ENCODE peak calls at places on chromosomes 2 and 18, in nine cellular contexts. S is fibroblast of pulmonary artery; H is AG04450; V is astrocyte; A is upper lobe of right lung; Y is CD4-positive, alpha-beta T cell; Q is WTC11; X is astrocyte of the cerebellum; B is uterus. T is an unnamed sample.

GRCh38 chr2:173676647-173677046 is 288.5 kb downstream of the SP3 start:
- DNase-seq in A (no peak), H (no peak), V (no peak), S (peak; percentile 43), X (no peak), Y (no peak), B (no peak), Q (no peak), T (no peak)

GRCh38 chr2:160752475-160753330 is 259.1 kb upstream of the RBMS1 start:
- DNase-seq in X (no peak), B (no peak), Q (peak; percentile 21), Y (no peak), H (no peak), V (peak; percentile 63), S (peak; percentile 50), A (no peak), T (no peak)

GRCh38 chr2:70046534-70046933 is 40.7 kb upstream of the PCBP1 start:
- DNase-seq in A (no peak), Y (no peak), S (no peak), Q (no peak), X (no peak), V (no peak), H (no peak), B (no peak), T (no peak)

GRCh38 chr2:149765003-149765402 is 177.4 kb upstream of the MMADHC start:
- DNase-seq in X (no peak), Q (no peak), B (no peak), V (no peak), H (no peak), A (no peak), Y (no peak), S (no peak), T (no peak)

GRCh38 chr2:132416996-132417395 is 391 bp downstream of the GPR39 start:
- DNase-seq in A (peak; percentile 66), H (no peak), V (no peak), Y (no peak), X (no peak), Q (no peak), S (no peak), B (no peak), T (no peak)

GRCh38 chr2:18777250-18777812 is 188.0 kb upstream of the NT5C1B start:
- DNase-seq in X (no peak), S (no peak), B (no peak), Y (no peak), H (no peak), Q (no peak), A (no peak), V (no peak), T (no peak)

GRCh38 chr2:105396254-105397024 is 2.4 kb downstream of the FHL2 start:
- DNase-seq in V (peak; percentile 95), H (peak; percentile 83), Q (no peak), S (peak; percentile 91), Y (no peak), X (peak; percentile 74), B (peak; percentile 59), A (no peak), T (peak; percentile 73)

GRCh38 chr2:24620936-24621335 is 129.9 kb downstream of the NCOA1 start:
- DNase-seq in S (peak; percentile 79), Q (no peak), Y (no peak), X (no peak), H (no peak), B (no peak), A (no peak), V (peak; percentile 52), T (no peak)

GRCh38 chr18:57436193-57436964 is 1.2 kb downstream of the ONECUT2 start:
- DNase-seq in S (no peak), V (no peak), H (no peak), A (no peak), Y (no peak), X (no peak), Q (peak; percentile 33), B (no peak), T (no peak)

GRCh38 chr18:79625195-79625923 is 54.2 kb upstream of the CTDP1 start:
- DNase-seq in H (no peak), X (no peak), Q (no peak), S (no peak), A (peak; percentile 67), B (peak; percentile 9), V (no peak), Y (no peak), T (no peak)

GRCh38 chr2:164770421-164770916 is 71.2 kb downstream of the COBLL1 start:
- DNase-seq in V (no peak), Y (no peak), A (no peak), S (no peak), B (no peak), Q (no peak), H (no peak), X (no peak), T (no peak)

GRCh38 chr2:23366720-23367119 is 18.3 kb upstream of the KLHL29 start:
- DNase-seq in Q (no peak), B (no peak), S (no peak), A (no peak), X (no peak), Y (no peak), H (no peak), V (no peak), T (no peak)

GRCh38 chr18:5895300-5895885 is at the start of gene TMEM200C:
- DNase-seq in X (no peak), V (peak; percentile 17), Y (no peak), S (no peak), B (no peak), Q (peak; percentile 57), A (peak; percentile 66), H (no peak), T (no peak)

GRCh38 chr2:46197672-46198071 is 99.5 kb upstream of the EPAS1 start:
- DNase-seq in X (no peak), S (no peak), Y (no peak), Q (no peak), H (no peak), V (no peak), A (no peak), B (no peak), T (no peak)

DNA sequence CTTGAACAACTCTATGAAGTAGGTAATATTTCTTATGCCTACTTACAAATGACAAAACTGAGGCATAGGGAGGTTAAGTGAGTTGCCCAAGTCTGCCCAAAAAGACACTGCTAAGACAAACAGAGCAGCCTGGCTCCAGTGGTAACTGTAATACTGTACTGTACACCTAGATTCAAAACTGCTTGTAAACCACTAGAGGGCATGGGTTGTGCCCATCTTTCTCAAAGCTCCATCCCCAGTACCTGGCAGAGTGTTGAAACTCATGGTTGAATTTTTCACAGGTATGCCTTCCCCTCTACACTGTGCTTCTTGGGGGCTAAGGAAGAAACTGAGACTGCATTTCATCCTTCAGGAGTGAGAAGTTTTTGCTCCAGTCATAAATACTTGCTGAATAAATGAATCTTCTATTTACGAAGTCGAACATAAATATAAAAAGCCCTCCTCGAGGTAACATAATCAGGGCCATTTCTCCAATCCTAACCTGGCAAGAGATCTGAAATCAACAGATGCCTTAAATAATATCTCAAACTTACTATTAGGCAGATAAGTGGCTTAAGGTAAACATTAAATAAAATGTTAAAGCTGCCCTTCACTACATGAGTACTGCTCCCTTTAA is 2.0 kb downstream of the PPP4R1 start:
- DNase-seq in S (peak; percentile 60), Q (no peak), X (no peak), V (peak; percentile 32), H (no peak), Y (peak; percentile 25), B (no peak), A (no peak), T (no peak)
- TF ChIP-seq CTCF in S (peak; percentile 87), Q (peak; percentile 28), X (peak; percentile 78), V (peak; percentile 81), H (peak; percentile 82), Y (peak; percentile 66), B (peak; percentile 57), A (peak; percentile 67), T (peak; percentile 82)

DNA sequence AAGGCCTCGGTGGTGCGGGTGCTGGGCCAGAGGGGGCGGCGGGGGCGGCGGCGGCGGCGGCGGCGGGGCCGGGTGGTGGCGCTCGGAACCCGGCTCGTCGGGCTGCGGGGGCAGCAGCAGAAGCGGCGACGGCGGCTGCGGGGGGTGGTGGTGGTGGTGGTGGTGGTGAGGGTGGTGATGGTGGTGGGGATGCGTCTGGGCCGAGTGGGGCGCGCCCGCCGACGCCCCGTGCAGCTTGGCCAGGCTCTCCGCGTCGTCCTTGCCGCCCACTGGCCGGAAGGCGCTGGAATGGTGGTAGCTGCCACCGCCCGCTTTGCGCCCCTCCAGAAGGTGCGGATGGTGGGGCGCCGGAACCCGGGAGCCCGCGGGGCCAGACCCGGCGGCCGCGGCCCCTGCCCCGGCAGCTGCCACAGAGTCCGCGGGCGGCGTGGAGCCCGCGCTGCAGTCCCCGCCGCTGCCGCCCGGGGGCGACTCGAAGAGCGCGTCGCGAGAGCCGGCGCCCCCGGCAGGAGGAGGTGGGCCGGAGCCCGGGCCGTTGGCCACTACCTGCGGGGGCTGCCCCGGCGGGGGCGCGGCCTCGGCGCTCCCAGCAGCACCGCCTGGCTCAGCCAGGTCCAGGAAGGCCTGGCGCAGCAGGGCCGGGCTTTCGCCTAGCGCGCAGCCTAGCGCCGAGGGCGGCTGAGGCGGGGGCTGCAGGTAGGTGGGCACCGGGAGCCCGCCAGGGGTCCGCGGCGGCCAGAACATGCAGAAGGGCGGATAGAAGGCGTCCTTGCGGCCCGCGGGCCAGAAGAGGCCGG is 4.2 kb downstream of the SKOR2 start:
- DNase-seq in A (no peak), H (no peak), Y (no peak), B (no peak), V (no peak), X (no peak), S (no peak), Q (peak; percentile 71), T (no peak)
- TF ChIP-seq CTCF in A (no peak), H (peak; percentile 2), Y (no peak), B (no peak), V (no peak), X (no peak), S (no peak), Q (peak; percentile 82), T (peak; percentile 17)

DNA sequence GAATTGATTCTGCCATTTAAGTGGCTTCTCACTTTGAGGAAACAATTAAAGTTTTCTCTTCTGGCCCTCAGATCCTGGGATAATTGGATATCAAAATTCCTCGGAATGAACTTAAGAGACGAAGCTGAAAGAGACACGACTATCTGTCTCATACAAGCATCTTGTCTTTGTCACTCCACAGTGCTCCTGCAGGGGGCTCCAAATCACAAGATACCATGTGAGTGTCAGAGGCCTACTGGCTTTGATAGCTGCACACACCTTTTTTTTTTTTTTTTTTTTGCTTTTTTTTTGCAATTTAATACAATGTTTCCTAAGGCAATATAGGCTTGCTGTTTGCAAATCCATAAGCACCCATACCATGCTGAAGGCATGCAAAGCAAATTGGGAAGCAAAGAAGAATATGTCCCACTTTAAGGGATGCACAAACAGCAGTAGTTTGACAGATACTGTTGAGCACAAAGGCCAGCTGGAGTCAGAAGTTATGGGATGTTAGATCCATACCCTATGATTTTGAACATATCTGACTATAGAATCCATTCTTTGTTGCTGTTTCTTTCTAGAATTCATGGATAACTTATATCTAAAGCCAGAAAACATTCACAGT is 109.0 kb upstream of the CBLN2 start:
- DNase-seq in V (no peak), Y (no peak), B (no peak), S (peak; percentile 9), Q (peak; percentile 77), X (peak; percentile 3), H (no peak), A (no peak), T (peak; percentile 22)
- TF ChIP-seq CTCF in V (peak; percentile 48), Y (peak; percentile 13), B (no peak), S (peak; percentile 30), Q (peak; percentile 28), X (peak; percentile 66), H (peak; percentile 19), A (peak; percentile 46), T (peak; percentile 84)

GRCh38 chr2:27724191-27724590 is 47.3 kb upstream of the MRPL33 start:
- DNase-seq in S (no peak), V (no peak), Y (no peak), B (no peak), A (no peak), H (no peak), X (no peak), Q (no peak), T (no peak)
- TF ChIP-seq CTCF in S (no peak), V (no peak), Y (no peak), B (no peak), A (no peak), H (no peak), X (no peak), Q (no peak), T (no peak)